ENCODE peak calls at places on chromosomes 1 and 21, in ten cellular contexts. One of them, this sample, is unnamed.
A peak's percentile ranks its signal among the peaks of the same experiment; 100 is the strongest.

GRCh38 chr1:9690440-9691107 is 39.0 kb downstream of the PIK3CD start:
- DNase-seq in heart right ventricle: no peak
- DNase-seq in BE2C: no peak
- DNase-seq in H1: no peak
- DNase-seq in omental fat pad: no peak
- DNase-seq in A549: no peak
- DNase-seq in bronchial epithelial cell: no peak
- DNase-seq in fibroblast of lung: no peak
- DNase-seq in dorsolateral prefrontal cortex: no peak
- DNase-seq in colonic mucosa: no peak
- DNase-seq in this sample: no peak

GRCh38 chr1:222995230-222995580 is 147.8 kb downstream of the TLR5 start:
- DNase-seq in heart right ventricle: no peak
- DNase-seq in BE2C: no peak
- DNase-seq in H1: no peak
- DNase-seq in omental fat pad: no peak
- DNase-seq in A549: no peak
- DNase-seq in bronchial epithelial cell: peak; percentile 48
- DNase-seq in fibroblast of lung: no peak
- DNase-seq in dorsolateral prefrontal cortex: no peak
- DNase-seq in colonic mucosa: no peak
- DNase-seq in this sample: no peak

GRCh38 chr21:35565204-35565611 is 495.1 kb downstream of the SETD4 start:
- DNase-seq in heart right ventricle: peak; percentile 12
- DNase-seq in BE2C: no peak
- DNase-seq in H1: no peak
- DNase-seq in omental fat pad: no peak
- DNase-seq in A549: no peak
- DNase-seq in bronchial epithelial cell: peak; percentile 77
- DNase-seq in fibroblast of lung: peak; percentile 83
- DNase-seq in dorsolateral prefrontal cortex: no peak
- DNase-seq in colonic mucosa: no peak
- DNase-seq in this sample: peak; percentile 4

GRCh38 chr1:219236933-219237610 is 63.4 kb downstream of the LYPLAL1 start:
- DNase-seq in heart right ventricle: no peak
- DNase-seq in BE2C: no peak
- DNase-seq in H1: no peak
- DNase-seq in omental fat pad: no peak
- DNase-seq in A549: peak; percentile 45
- DNase-seq in bronchial epithelial cell: no peak
- DNase-seq in fibroblast of lung: no peak
- DNase-seq in dorsolateral prefrontal cortex: no peak
- DNase-seq in colonic mucosa: no peak
- DNase-seq in this sample: no peak

GRCh38 chr1:96116707-96117106 is 604.9 kb upstream of the PTBP2 start:
- DNase-seq in heart right ventricle: no peak
- DNase-seq in BE2C: no peak
- DNase-seq in H1: no peak
- DNase-seq in omental fat pad: no peak
- DNase-seq in A549: no peak
- DNase-seq in bronchial epithelial cell: no peak
- DNase-seq in fibroblast of lung: peak; percentile 3
- DNase-seq in dorsolateral prefrontal cortex: no peak
- DNase-seq in colonic mucosa: no peak
- DNase-seq in this sample: no peak

GRCh38 chr1:94646786-94647555 is 105.4 kb upstream of the F3 start:
- DNase-seq in heart right ventricle: no peak
- DNase-seq in BE2C: no peak
- DNase-seq in H1: no peak
- DNase-seq in omental fat pad: no peak
- DNase-seq in A549: no peak
- DNase-seq in bronchial epithelial cell: peak; percentile 83
- DNase-seq in fibroblast of lung: peak; percentile 49
- DNase-seq in dorsolateral prefrontal cortex: no peak
- DNase-seq in colonic mucosa: no peak
- DNase-seq in this sample: no peak

GRCh38 chr1:168918860-168919741 is 187.4 kb upstream of the ATP1B1 start:
- DNase-seq in heart right ventricle: no peak
- DNase-seq in BE2C: no peak
- DNase-seq in H1: peak; percentile 13
- DNase-seq in omental fat pad: no peak
- DNase-seq in A549: no peak
- DNase-seq in bronchial epithelial cell: peak; percentile 92
- DNase-seq in fibroblast of lung: no peak
- DNase-seq in dorsolateral prefrontal cortex: no peak
- DNase-seq in colonic mucosa: no peak
- DNase-seq in this sample: no peak

GRCh38 chr1:222114536-222115156 is 372.8 kb upstream of the DUSP10 start:
- DNase-seq in heart right ventricle: no peak
- DNase-seq in BE2C: no peak
- DNase-seq in H1: no peak
- DNase-seq in omental fat pad: no peak
- DNase-seq in A549: no peak
- DNase-seq in bronchial epithelial cell: peak; percentile 9
- DNase-seq in fibroblast of lung: no peak
- DNase-seq in dorsolateral prefrontal cortex: no peak
- DNase-seq in colonic mucosa: no peak
- DNase-seq in this sample: no peak

GRCh38 chr1:46197551-46198025 is 646 bp downstream of the POMGNT1 start:
- DNase-seq in heart right ventricle: no peak
- DNase-seq in BE2C: no peak
- DNase-seq in H1: no peak
- DNase-seq in omental fat pad: no peak
- DNase-seq in A549: no peak
- DNase-seq in bronchial epithelial cell: no peak
- DNase-seq in fibroblast of lung: no peak
- DNase-seq in dorsolateral prefrontal cortex: no peak
- DNase-seq in colonic mucosa: no peak
- DNase-seq in this sample: no peak

GRCh38 chr1:46202975-46203737 is at the start of gene LURAP1:
- DNase-seq in heart right ventricle: peak; percentile 69
- DNase-seq in BE2C: peak; percentile 44
- DNase-seq in H1: no peak
- DNase-seq in omental fat pad: no peak
- DNase-seq in A549: no peak
- DNase-seq in bronchial epithelial cell: peak; percentile 55
- DNase-seq in fibroblast of lung: peak; percentile 86
- DNase-seq in dorsolateral prefrontal cortex: peak; percentile 78
- DNase-seq in colonic mucosa: peak; percentile 40
- DNase-seq in this sample: peak; percentile 52

GRCh38 chr1:46198026-46198826 is at the start of gene POMGNT1:
- DNase-seq in heart right ventricle: peak; percentile 79
- DNase-seq in BE2C: peak; percentile 59
- DNase-seq in H1: no peak
- DNase-seq in omental fat pad: no peak
- DNase-seq in A549: peak; percentile 73
- DNase-seq in bronchial epithelial cell: peak; percentile 31
- DNase-seq in fibroblast of lung: peak; percentile 46
- DNase-seq in dorsolateral prefrontal cortex: no peak
- DNase-seq in colonic mucosa: peak; percentile 74
- DNase-seq in this sample: peak; percentile 55

GRCh38 chr1:46196609-46197008 is 1.6 kb downstream of the POMGNT1 start:
- DNase-seq in heart right ventricle: no peak
- DNase-seq in BE2C: no peak
- DNase-seq in H1: no peak
- DNase-seq in omental fat pad: no peak
- DNase-seq in A549: no peak
- DNase-seq in bronchial epithelial cell: no peak
- DNase-seq in fibroblast of lung: no peak
- DNase-seq in dorsolateral prefrontal cortex: no peak
- DNase-seq in colonic mucosa: no peak
- DNase-seq in this sample: no peak

DNA sequence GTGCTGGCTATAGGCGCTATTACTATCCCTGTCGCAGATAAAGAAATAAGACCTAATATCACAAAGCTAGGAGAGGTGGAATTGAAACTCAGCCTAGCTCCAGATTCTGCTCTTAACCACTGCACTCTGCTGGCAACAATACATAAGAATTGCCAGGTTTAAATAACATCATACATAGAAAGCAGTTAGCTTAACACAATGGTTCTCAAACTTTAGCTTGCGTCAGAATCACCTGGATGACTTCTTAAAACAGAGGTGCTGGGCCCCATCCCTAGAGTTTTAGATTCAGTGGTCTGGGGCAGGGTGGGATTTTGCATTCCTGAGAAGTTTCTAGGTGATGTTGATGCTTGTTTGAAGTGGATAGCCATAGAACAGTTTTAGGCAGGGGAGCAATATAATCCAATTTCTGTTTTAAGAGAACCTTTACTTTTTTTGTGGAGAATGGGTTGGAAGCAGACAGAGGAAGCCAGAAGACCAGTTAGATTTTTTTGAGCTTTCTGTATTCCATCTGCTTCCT is 1.1 kb upstream of the POMGNT1 start:
- DNase-seq in heart right ventricle: no peak
- DNase-seq in BE2C: no peak
- DNase-seq in H1: no peak
- DNase-seq in omental fat pad: no peak
- DNase-seq in A549: no peak
- DNase-seq in bronchial epithelial cell: no peak
- DNase-seq in fibroblast of lung: no peak
- DNase-seq in dorsolateral prefrontal cortex: no peak
- DNase-seq in colonic mucosa: no peak
- DNase-seq in this sample: no peak
- TF ChIP-seq CTCF in heart right ventricle: no peak
- TF ChIP-seq CTCF in BE2C: no peak
- TF ChIP-seq CTCF in H1: no peak
- TF ChIP-seq CTCF in omental fat pad: no peak
- TF ChIP-seq CTCF in A549: no peak
- TF ChIP-seq CTCF in bronchial epithelial cell: no peak
- TF ChIP-seq CTCF in fibroblast of lung: no peak
- TF ChIP-seq CTCF in dorsolateral prefrontal cortex: no peak
- TF ChIP-seq CTCF in colonic mucosa: no peak
- TF ChIP-seq CTCF in this sample: no peak

DNA sequence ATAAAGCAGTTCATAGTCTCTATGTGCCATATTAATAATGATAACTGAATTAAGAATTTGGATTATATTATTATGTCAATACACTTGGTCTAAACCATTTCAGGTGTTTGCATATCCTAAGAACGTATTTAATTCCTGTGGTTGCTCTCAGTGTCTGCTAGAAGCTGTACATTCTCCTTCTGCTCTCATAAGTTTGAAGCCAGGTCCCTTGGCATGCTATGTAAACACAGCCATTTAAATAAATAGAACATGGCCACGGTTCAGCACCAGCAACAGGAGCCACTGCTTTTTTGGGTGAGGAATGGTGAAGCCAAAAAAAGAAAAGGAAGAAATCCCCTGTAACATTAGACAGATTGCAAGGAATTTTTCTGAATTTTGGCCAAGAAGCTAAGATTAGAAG is 19.1 kb downstream of the CCN1 start:
- DNase-seq in heart right ventricle: no peak
- DNase-seq in BE2C: no peak
- DNase-seq in H1: no peak
- DNase-seq in omental fat pad: no peak
- DNase-seq in A549: no peak
- DNase-seq in bronchial epithelial cell: no peak
- DNase-seq in fibroblast of lung: no peak
- DNase-seq in dorsolateral prefrontal cortex: no peak
- DNase-seq in colonic mucosa: no peak
- DNase-seq in this sample: no peak
- TF ChIP-seq CTCF in heart right ventricle: no peak
- TF ChIP-seq CTCF in BE2C: no peak
- TF ChIP-seq CTCF in H1: no peak
- TF ChIP-seq CTCF in omental fat pad: no peak
- TF ChIP-seq CTCF in A549: no peak
- TF ChIP-seq CTCF in bronchial epithelial cell: no peak
- TF ChIP-seq CTCF in fibroblast of lung: no peak
- TF ChIP-seq CTCF in dorsolateral prefrontal cortex: no peak
- TF ChIP-seq CTCF in colonic mucosa: no peak
- TF ChIP-seq CTCF in this sample: no peak

GRCh38 chr1:152487871-152488270 is 22.7 kb upstream of the LCE5A start:
- DNase-seq in heart right ventricle: no peak
- DNase-seq in BE2C: no peak
- DNase-seq in H1: no peak
- DNase-seq in omental fat pad: no peak
- DNase-seq in A549: no peak
- DNase-seq in bronchial epithelial cell: peak; percentile 93
- DNase-seq in fibroblast of lung: no peak
- DNase-seq in dorsolateral prefrontal cortex: no peak
- DNase-seq in colonic mucosa: no peak
- DNase-seq in this sample: no peak

GRCh38 chr1:152481869-152482664 is 28.5 kb upstream of the LCE5A start:
- DNase-seq in heart right ventricle: no peak
- DNase-seq in BE2C: no peak
- DNase-seq in H1: no peak
- DNase-seq in omental fat pad: no peak
- DNase-seq in A549: no peak
- DNase-seq in bronchial epithelial cell: no peak
- DNase-seq in fibroblast of lung: no peak
- DNase-seq in dorsolateral prefrontal cortex: no peak
- DNase-seq in colonic mucosa: peak; percentile 22
- DNase-seq in this sample: no peak

DNA sequence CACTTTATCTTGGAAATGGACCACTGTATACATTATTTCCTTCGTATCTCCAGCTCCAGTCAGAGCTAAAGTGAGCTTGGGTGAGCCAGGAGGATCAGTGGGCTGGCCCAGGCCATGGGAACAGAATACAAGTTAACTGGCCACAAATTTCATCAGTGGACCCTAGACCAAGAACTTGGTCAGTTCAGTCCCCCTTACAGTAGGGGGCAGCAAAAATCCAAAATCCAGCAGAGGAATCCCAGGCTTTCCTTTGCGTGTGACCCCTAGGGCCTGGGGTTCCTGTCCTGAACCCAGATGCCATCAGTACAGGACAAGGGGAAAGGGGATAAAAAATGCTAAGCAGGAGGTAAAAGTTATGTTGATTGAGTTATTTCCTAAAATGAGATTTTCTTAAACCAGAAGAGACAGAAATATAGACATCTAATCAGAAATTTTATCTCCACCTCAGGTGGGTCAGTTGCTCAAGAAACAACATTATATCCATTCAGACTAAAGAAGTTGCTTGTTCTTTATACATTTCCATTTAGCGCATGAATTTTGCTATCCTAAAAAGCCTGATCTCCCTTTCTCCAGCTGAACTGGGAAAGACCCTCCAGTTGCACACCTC is 24.1 kb upstream of the LCE5A start:
- DNase-seq in heart right ventricle: no peak
- DNase-seq in BE2C: peak; percentile 19
- DNase-seq in H1: no peak
- DNase-seq in omental fat pad: no peak
- DNase-seq in A549: peak; percentile 30
- DNase-seq in bronchial epithelial cell: no peak
- DNase-seq in fibroblast of lung: no peak
- DNase-seq in dorsolateral prefrontal cortex: no peak
- DNase-seq in colonic mucosa: no peak
- DNase-seq in this sample: no peak
- TF ChIP-seq CTCF in heart right ventricle: no peak
- TF ChIP-seq CTCF in BE2C: peak; percentile 61
- TF ChIP-seq CTCF in H1: no peak
- TF ChIP-seq CTCF in omental fat pad: no peak
- TF ChIP-seq CTCF in A549: peak; percentile 53
- TF ChIP-seq CTCF in bronchial epithelial cell: peak; percentile 20
- TF ChIP-seq CTCF in fibroblast of lung: peak; percentile 34
- TF ChIP-seq CTCF in dorsolateral prefrontal cortex: peak; percentile 27
- TF ChIP-seq CTCF in colonic mucosa: no peak
- TF ChIP-seq CTCF in this sample: no peak

GRCh38 chr1:14366361-14367018 is 232.0 kb upstream of the KAZN start:
- DNase-seq in heart right ventricle: peak; percentile 50
- DNase-seq in BE2C: no peak
- DNase-seq in H1: no peak
- DNase-seq in omental fat pad: no peak
- DNase-seq in A549: no peak
- DNase-seq in bronchial epithelial cell: no peak
- DNase-seq in fibroblast of lung: peak; percentile 14
- DNase-seq in dorsolateral prefrontal cortex: peak; percentile 60
- DNase-seq in colonic mucosa: no peak
- DNase-seq in this sample: peak; percentile 18
- TF ChIP-seq CTCF in heart right ventricle: no peak
- TF ChIP-seq CTCF in BE2C: no peak
- TF ChIP-seq CTCF in H1: peak; percentile 35
- TF ChIP-seq CTCF in omental fat pad: no peak
- TF ChIP-seq CTCF in A549: no peak
- TF ChIP-seq CTCF in bronchial epithelial cell: no peak
- TF ChIP-seq CTCF in fibroblast of lung: peak; percentile 10
- TF ChIP-seq CTCF in dorsolateral prefrontal cortex: no peak
- TF ChIP-seq CTCF in colonic mucosa: no peak
- TF ChIP-seq CTCF in this sample: no peak

This sample was measured in neural crest cell.